ENCODE peak calls at places on chromosomes 3 and 15, in four cellular contexts. T is PC-9, B is psoas muscle, M is spleen. I is an unnamed sample.

GRCh38 chr15:90099868-90100854 is 2.1 kb downstream of the IDH2 start:
- DNase-seq in T (peak; percentile 53), B (peak; percentile 73), M (peak; percentile 69), I (no peak)

GRCh38 chr3:130687327-130687726 is 59.3 kb downstream of the PIK3R4 start:
- DNase-seq in T (no peak), B (no peak), M (no peak), I (no peak)

GRCh38 chr3:177569823-177570657 is 372.8 kb upstream of the TBL1XR1 start:
- DNase-seq in T (no peak), B (no peak), M (no peak), I (no peak)

GRCh38 chr3:43270078-43270477 is 16.3 kb upstream of the SNRK start:
- DNase-seq in T (no peak), B (no peak), M (no peak), I (no peak)

GRCh38 chr15:70742928-70743327 is 20.4 kb downstream of the UACA start:
- DNase-seq in T (no peak), B (no peak), M (no peak), I (no peak)

GRCh38 chr3:159151130-159151529 is 349.3 kb downstream of the MFSD1 start:
- DNase-seq in T (no peak), B (no peak), M (no peak), I (no peak)

GRCh38 chr3:129624347-129625070 is 18.0 kb upstream of the PLXND1 start:
- DNase-seq in T (no peak), B (peak; percentile 62), M (peak; percentile 78), I (no peak)

GRCh38 chr3:124635169-124635539 is 95.1 kb upstream of the UMPS start:
- DNase-seq in T (no peak), B (no peak), M (no peak), I (no peak)

GRCh38 chr3:192445768-192446644 is 281.3 kb downstream of the FGF12 start:
- DNase-seq in T (no peak), B (no peak), M (no peak), I (no peak)

GRCh38 chr3:134328147-134328591 is 46.1 kb downstream of the AMOTL2 start:
- DNase-seq in T (peak; percentile 76), B (peak; percentile 55), M (no peak), I (peak; percentile 96)

GRCh38 chr3:17302170-17302569 is 417.4 kb downstream of the PLCL2 start:
- DNase-seq in T (no peak), B (no peak), M (no peak), I (no peak)

GRCh38 chr15:31435256-31435781 is 108.7 kb downstream of the KLF13 start:
- DNase-seq in T (peak; percentile 5), B (peak; percentile 91), M (peak; percentile 94), I (peak; percentile 57)

GRCh38 chr15:48720646-48721045 is 75.1 kb upstream of the FBN1 start:
- DNase-seq in T (no peak), B (no peak), M (no peak), I (no peak)

GRCh38 chr15:70530503-70530902 is 232.9 kb downstream of the UACA start:
- DNase-seq in T (no peak), B (no peak), M (no peak), I (no peak)

GRCh38 chr3:158659454-158660237 is 12.8 kb downstream of the LXN start:
- DNase-seq in T (peak; percentile 57), B (no peak), M (no peak), I (peak; percentile 49)

GRCh38 chr3:48268381-48268935 is 27.6 kb downstream of the ZNF589 start:
- DNase-seq in T (peak; percentile 79), B (no peak), M (no peak), I (peak; percentile 99)

GRCh38 chr15:40100947-40101905 is 7.5 kb downstream of the BMF start:
- DNase-seq in T (no peak), B (no peak), M (peak; percentile 35), I (no peak)

GRCh38 chr3:150371741-150372254 is 36.3 kb upstream of the TSC22D2 start:
- DNase-seq in T (peak; percentile 77), B (no peak), M (no peak), I (peak; percentile 99)

GRCh38 chr15:88419830-88420229 is 47.4 kb downstream of the MRPL46 start:
- DNase-seq in T (no peak), B (no peak), M (no peak), I (peak; percentile 7)

GRCh38 chr3:194251891-194252560 is 99.1 kb downstream of the CPN2 start:
- DNase-seq in T (no peak), B (no peak), M (no peak), I (no peak)

GRCh38 chr3:15797600-15798303 is at the start of gene ANKRD28:
- DNase-seq in T (peak; percentile 21), B (no peak), M (no peak), I (peak; percentile 87)

GRCh38 chr15:50911001-50911400 is 2.5 kb downstream of the AP4E1 start:
- DNase-seq in T (no peak), B (no peak), M (no peak), I (peak; percentile 15)

GRCh38 chr3:124351430-124352142 is 359.7 kb upstream of the ROPN1 start:
- DNase-seq in T (peak; percentile 21), B (no peak), M (no peak), I (peak; percentile 4)

GRCh38 chr15:101209285-101209821 is 42.5 kb downstream of the CHSY1 start:
- DNase-seq in T (no peak), B (no peak), M (no peak), I (no peak)

GRCh38 chr3:159821148-159821547 is 167.5 kb upstream of the IL12A start:
- DNase-seq in T (no peak), B (no peak), M (no peak), I (peak; percentile 91)

GRCh38 chr3:158522737-158523136 is 48.3 kb upstream of the MLF1 start:
- DNase-seq in T (no peak), B (no peak), M (no peak), I (peak; percentile 28)

GRCh38 chr3:10845240-10845761 is 29.3 kb downstream of the SLC6A11 start:
- DNase-seq in T (no peak), B (no peak), M (no peak), I (no peak)

GRCh38 chr3:76131396-76132153 is 346.2 kb upstream of the ZNF717 start:
- DNase-seq in T (no peak), B (no peak), M (no peak), I (peak; percentile 5)

GRCh38 chr3:49804141-49805041 is 1.3 kb downstream of the INKA1 start:
- DNase-seq in T (no peak), B (peak; percentile 60), M (peak; percentile 88), I (no peak)

GRCh38 chr3:49803464-49804140 is 541 bp downstream of the INKA1 start:
- DNase-seq in T (no peak), B (no peak), M (peak; percentile 90), I (peak; percentile 82)

GRCh38 chr3:49805884-49806701 is 3.0 kb downstream of the INKA1 start:
- DNase-seq in T (no peak), B (peak; percentile 64), M (peak; percentile 89), I (no peak)

GRCh38 chr3:49806838-49807237 is 3.8 kb downstream of the INKA1 start:
- DNase-seq in T (no peak), B (no peak), M (no peak), I (no peak)

DNA sequence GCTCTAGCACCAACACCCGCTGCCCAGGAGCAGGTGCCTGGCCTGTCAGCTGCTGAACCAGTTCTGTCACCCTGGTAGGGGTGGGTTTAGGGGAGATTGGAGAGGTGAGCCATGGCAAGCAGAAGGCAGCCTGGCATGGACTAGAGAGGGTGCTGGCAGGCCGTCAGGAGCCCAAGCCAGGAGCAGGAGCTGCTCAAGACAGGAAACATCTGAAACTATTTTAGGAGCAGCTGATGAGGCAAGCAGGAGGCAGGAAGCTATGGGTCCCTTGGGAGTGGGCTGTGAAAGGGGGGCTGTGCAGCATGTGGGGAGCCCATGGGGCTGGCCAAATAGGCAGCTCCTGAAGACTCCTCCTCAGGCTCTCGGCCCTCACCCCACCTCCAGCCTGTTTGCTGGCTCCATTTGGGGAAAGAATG is 2.3 kb downstream of the INKA1 start:
- DNase-seq in T (no peak), B (peak; percentile 94), M (peak; percentile 89), I (no peak)
- H3K4me1 ChIP-seq in T (no peaks in the 10 kb centered on the region), B (peaks cover 38% of the 10 kb centered on the region), M (peaks cover 42% of the 10 kb centered on the region), I (peaks cover 14% of the 10 kb centered on the region)

GRCh38 chr15:49877871-49878511 is 241.0 kb downstream of the ATP8B4 start:
- DNase-seq in T (no peak), B (no peak), M (no peak), I (no peak)

GRCh38 chr15:49877117-49877860 is 241.7 kb downstream of the ATP8B4 start:
- DNase-seq in T (no peak), B (no peak), M (no peak), I (no peak)

GRCh38 chr15:49875392-49875791 is 243.6 kb downstream of the ATP8B4 start:
- DNase-seq in T (no peak), B (no peak), M (no peak), I (no peak)

GRCh38 chr15:49881433-49881832 is 237.6 kb downstream of the ATP8B4 start:
- DNase-seq in T (no peak), B (no peak), M (no peak), I (no peak)

GRCh38 chr15:49876401-49877038 is 242.5 kb downstream of the ATP8B4 start:
- DNase-seq in T (no peak), B (no peak), M (no peak), I (peak; percentile 26)
- TF ChIP-seq CTCF in T (no peak), B (no peak), M (no peak), I (peak; percentile 42)

GRCh38 chr15:58425834-58426233 is 6.0 kb upstream of the LIPC start:
- DNase-seq in T (no peak), B (no peak), M (no peak), I (no peak)
- H3K27ac ChIP-seq in T (peak overlapping the region; percentile 37), B (no peak overlapping the region), M (no peak overlapping the region), I (no peak overlapping the region)

GRCh38 chr3:5126586-5126985 is 4.5 kb downstream of the ARL8B start:
- DNase-seq in T (no peak), B (no peak), M (no peak), I (no peak)
- H3K4me1 ChIP-seq in T (peaks cover 26% of the 10 kb centered on the region), B (peaks cover 54% of the 10 kb centered on the region), M (peaks cover 53% of the 10 kb centered on the region), I (peaks cover 24% of the 10 kb centered on the region)

DNA sequence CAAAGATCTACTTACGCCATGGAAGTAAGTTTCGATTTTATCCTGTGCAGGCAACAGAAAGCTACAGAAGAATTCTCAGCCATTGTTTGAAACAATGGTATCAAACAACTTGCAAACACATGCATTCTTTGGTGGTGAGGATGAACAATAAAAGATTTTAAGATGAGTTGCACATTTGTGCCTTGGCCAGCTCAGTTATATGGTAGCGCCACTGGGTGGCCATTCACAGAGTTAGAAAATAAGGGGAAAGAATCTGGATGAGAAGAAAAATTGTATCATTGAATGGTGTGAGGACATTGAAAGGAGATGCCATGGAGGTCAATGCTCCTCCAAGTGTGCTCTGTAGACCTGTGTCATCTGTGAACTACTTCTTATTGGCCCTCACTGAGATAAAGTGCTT is 11.6 kb downstream of the CADPS start:
- DNase-seq in T (no peak), B (no peak), M (no peak), I (no peak)
- TF ChIP-seq CTCF in T (no peak), B (no peak), M (no peak), I (peak; percentile 9)

DNA sequence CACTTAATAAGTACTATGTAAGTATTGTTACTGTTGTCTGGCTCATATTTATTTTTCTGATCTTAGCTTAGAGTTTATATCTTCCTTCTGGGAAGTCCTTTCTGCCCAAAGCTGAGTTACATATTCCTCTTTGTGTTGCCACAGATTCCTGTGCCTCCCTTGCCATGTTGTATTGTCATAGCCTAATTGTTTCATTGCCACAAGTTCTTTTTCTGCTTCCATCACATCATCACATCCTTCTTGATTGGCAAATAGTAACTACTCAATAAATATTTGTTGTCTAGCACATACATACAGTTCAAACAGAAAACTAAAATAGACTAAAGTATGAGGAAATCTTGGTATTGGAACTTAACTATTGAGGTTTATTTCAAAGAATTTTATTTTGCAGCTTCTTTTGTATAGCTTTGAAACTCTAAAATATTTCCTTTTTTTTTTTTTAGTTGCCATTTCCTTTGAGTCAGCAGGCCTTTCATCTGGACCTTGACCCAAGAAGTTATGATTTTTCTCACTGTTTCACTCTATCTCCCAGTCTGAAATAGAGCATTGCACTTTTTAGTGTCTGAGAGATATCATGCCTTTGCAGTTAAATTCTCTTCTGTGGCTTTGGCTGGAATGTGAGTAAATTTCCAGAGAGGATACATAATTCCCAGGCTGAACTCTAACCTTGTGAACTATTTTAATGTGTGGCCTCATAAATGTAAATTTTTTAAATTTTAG is 98.2 kb downstream of the ZNF609 start:
- DNase-seq in T (no peak), B (no peak), M (no peak), I (no peak)
- H3K27ac ChIP-seq in T (no peak overlapping the region), B (no peak overlapping the region), M (no peak overlapping the region), I (no peak overlapping the region)

I was measured in foreskin keratinocyte.